ENCODE peak calls at places on chromosome 20, in seven cellular contexts. One of them, this sample, is unnamed.

GRCh38 chr20:62277253-62277652 is 25.5 kb upstream of the ADRM1 start:
- DNase-seq in stimulated activated naive CD4-positive, alpha-beta T cell: no peak
- DNase-seq in fibroblast of gingiva: no peak
- DNase-seq in testis: no peak
- DNase-seq in epithelial cell of esophagus: no peak
- DNase-seq in LoVo: no peak
- DNase-seq in T-cell: no peak
- DNase-seq in this sample: no peak

GRCh38 chr20:21520702-21521595 is 7.1 kb upstream of the NKX2-2 start:
- DNase-seq in stimulated activated naive CD4-positive, alpha-beta T cell: no peak
- DNase-seq in fibroblast of gingiva: no peak
- DNase-seq in testis: no peak
- DNase-seq in epithelial cell of esophagus: peak
- DNase-seq in LoVo: no peak
- DNase-seq in T-cell: no peak
- DNase-seq in this sample: no peak

GRCh38 chr20:1375515-1375914 is 17.3 kb downstream of the FKBP1A start:
- DNase-seq in stimulated activated naive CD4-positive, alpha-beta T cell: no peak
- DNase-seq in fibroblast of gingiva: peak
- DNase-seq in testis: no peak
- DNase-seq in epithelial cell of esophagus: no peak
- DNase-seq in LoVo: no peak
- DNase-seq in T-cell: no peak
- DNase-seq in this sample: no peak

GRCh38 chr20:967796-968742 is 34.0 kb downstream of the RSPO4 start:
- DNase-seq in stimulated activated naive CD4-positive, alpha-beta T cell: no peak
- DNase-seq in fibroblast of gingiva: peak
- DNase-seq in testis: peak
- DNase-seq in epithelial cell of esophagus: peak
- DNase-seq in LoVo: no peak
- DNase-seq in T-cell: no peak
- DNase-seq in this sample: no peak

GRCh38 chr20:61371501-61372150 is 119.6 kb downstream of the CDH4 start:
- DNase-seq in stimulated activated naive CD4-positive, alpha-beta T cell: no peak
- DNase-seq in fibroblast of gingiva: no peak
- DNase-seq in testis: no peak
- DNase-seq in epithelial cell of esophagus: no peak
- DNase-seq in LoVo: no peak
- DNase-seq in T-cell: no peak
- DNase-seq in this sample: no peak

GRCh38 chr20:62900692-62901584 is 25.4 kb downstream of the DIDO1 start:
- DNase-seq in stimulated activated naive CD4-positive, alpha-beta T cell: peak
- DNase-seq in fibroblast of gingiva: no peak
- DNase-seq in testis: no peak
- DNase-seq in epithelial cell of esophagus: peak
- DNase-seq in LoVo: peak
- DNase-seq in T-cell: no peak
- DNase-seq in this sample: peak

GRCh38 chr20:48630342-48631075 is 197.3 kb downstream of the PREX1 start:
- DNase-seq in stimulated activated naive CD4-positive, alpha-beta T cell: no peak
- DNase-seq in fibroblast of gingiva: no peak
- DNase-seq in testis: no peak
- DNase-seq in epithelial cell of esophagus: no peak
- DNase-seq in LoVo: no peak
- DNase-seq in T-cell: no peak
- DNase-seq in this sample: no peak

GRCh38 chr20:52191132-52191435 is 495 bp downstream of the ZFP64 start:
- DNase-seq in stimulated activated naive CD4-positive, alpha-beta T cell: no peak
- DNase-seq in fibroblast of gingiva: peak
- DNase-seq in testis: peak
- DNase-seq in epithelial cell of esophagus: no peak
- DNase-seq in LoVo: peak
- DNase-seq in T-cell: no peak
- DNase-seq in this sample: no peak

GRCh38 chr20:35305682-35306556 is 13.7 kb upstream of the FAM83C start:
- DNase-seq in stimulated activated naive CD4-positive, alpha-beta T cell: no peak
- DNase-seq in fibroblast of gingiva: peak
- DNase-seq in testis: no peak
- DNase-seq in epithelial cell of esophagus: peak
- DNase-seq in LoVo: peak
- DNase-seq in T-cell: no peak
- DNase-seq in this sample: no peak

GRCh38 chr20:62064788-62065668 is 653 bp downstream of the TAF4 start:
- DNase-seq in stimulated activated naive CD4-positive, alpha-beta T cell: no peak
- DNase-seq in fibroblast of gingiva: no peak
- DNase-seq in testis: no peak
- DNase-seq in epithelial cell of esophagus: peak
- DNase-seq in LoVo: no peak
- DNase-seq in T-cell: no peak
- DNase-seq in this sample: peak